ENCODE peak calls at places on chromosomes 12 and 14, in four cellular contexts. One of them, this sample, is unnamed. For H3K36me3, the result is how much of the 10 kb centered on the place peaks cover.

GRCh38 chr14:63443988-63444387 is 99.2 kb downstream of the PPP2R5E start:
- DNase-seq in CD8-positive, alpha-beta memory T cell: no peak
- DNase-seq in right lobe of liver: no peak
- DNase-seq in PC-3: no peak
- DNase-seq in this sample: no peak

GRCh38 chr14:65239143-65239672 is 136.9 kb upstream of the MAX start:
- DNase-seq in CD8-positive, alpha-beta memory T cell: no peak
- DNase-seq in right lobe of liver: no peak
- DNase-seq in PC-3: no peak
- DNase-seq in this sample: no peak

GRCh38 chr14:55867726-55868125 is 250.5 kb upstream of the PELI2 start:
- DNase-seq in CD8-positive, alpha-beta memory T cell: no peak
- DNase-seq in right lobe of liver: no peak
- DNase-seq in PC-3: peak
- DNase-seq in this sample: no peak

GRCh38 chr12:45737638-45738037 is 8.1 kb downstream of the ARID2 start:
- DNase-seq in CD8-positive, alpha-beta memory T cell: no peak
- DNase-seq in right lobe of liver: no peak
- DNase-seq in PC-3: no peak
- DNase-seq in this sample: no peak

GRCh38 chr14:51844482-51844881 is 15.9 kb upstream of the GNG2 start:
- DNase-seq in CD8-positive, alpha-beta memory T cell: no peak
- DNase-seq in right lobe of liver: no peak
- DNase-seq in PC-3: no peak
- DNase-seq in this sample: no peak

GRCh38 chr12:42094277-42094676 is 50.4 kb downstream of the GXYLT1 start:
- DNase-seq in CD8-positive, alpha-beta memory T cell: peak
- DNase-seq in right lobe of liver: no peak
- DNase-seq in PC-3: peak
- DNase-seq in this sample: no peak

GRCh38 chr14:34781242-34781641 is 66.8 kb upstream of the CFL2 start:
- DNase-seq in CD8-positive, alpha-beta memory T cell: no peak
- DNase-seq in right lobe of liver: no peak
- DNase-seq in PC-3: peak
- DNase-seq in this sample: no peak

GRCh38 chr12:39959467-39959866 is 146.4 kb downstream of the SLC2A13 start:
- DNase-seq in CD8-positive, alpha-beta memory T cell: no peak
- DNase-seq in right lobe of liver: no peak
- DNase-seq in PC-3: no peak
- DNase-seq in this sample: no peak

GRCh38 chr12:114976361-114976760 is 292.4 kb upstream of the TBX3 start:
- DNase-seq in CD8-positive, alpha-beta memory T cell: no peak
- DNase-seq in right lobe of liver: no peak
- DNase-seq in PC-3: peak
- DNase-seq in this sample: no peak

GRCh38 chr14:91341331-91342242 is 76.0 kb downstream of the CCDC88C start:
- DNase-seq in CD8-positive, alpha-beta memory T cell: no peak
- DNase-seq in right lobe of liver: no peak
- DNase-seq in PC-3: no peak
- DNase-seq in this sample: no peak

GRCh38 chr14:97813556-97813955 is 1016.4 kb downstream of the VRK1 start:
- DNase-seq in CD8-positive, alpha-beta memory T cell: no peak
- DNase-seq in right lobe of liver: no peak
- DNase-seq in PC-3: no peak
- DNase-seq in this sample: no peak

GRCh38 chr12:39912211-39912980 is 193.5 kb downstream of the SLC2A13 start:
- DNase-seq in CD8-positive, alpha-beta memory T cell: no peak
- DNase-seq in right lobe of liver: peak
- DNase-seq in PC-3: peak
- DNase-seq in this sample: no peak

GRCh38 chr12:82357845-82358199 is 365 bp downstream of the CCDC59 start:
- DNase-seq in CD8-positive, alpha-beta memory T cell: no peak
- DNase-seq in right lobe of liver: no peak
- DNase-seq in PC-3: peak
- DNase-seq in this sample: peak

GRCh38 chr12:116222358-116222757 is 55.1 kb downstream of the MED13L start:
- DNase-seq in CD8-positive, alpha-beta memory T cell: no peak
- DNase-seq in right lobe of liver: peak
- DNase-seq in PC-3: peak
- DNase-seq in this sample: peak

GRCh38 chr12:110536834-110537604 is 34.9 kb downstream of the RAD9B start:
- DNase-seq in CD8-positive, alpha-beta memory T cell: no peak
- DNase-seq in right lobe of liver: no peak
- DNase-seq in PC-3: no peak
- DNase-seq in this sample: no peak
- H3K36me3 ChIP-seq in CD8-positive, alpha-beta memory T cell: under half
- H3K36me3 ChIP-seq in right lobe of liver: under half
- H3K36me3 ChIP-seq in PC-3: under half
- H3K36me3 ChIP-seq in this sample: under half

GRCh38 chr12:128803788-128804187 is 20.0 kb downstream of the SLC15A4 start:
- DNase-seq in CD8-positive, alpha-beta memory T cell: no peak
- DNase-seq in right lobe of liver: no peak
- DNase-seq in PC-3: no peak
- DNase-seq in this sample: no peak

GRCh38 chr12:128801879-128802391 is 21.8 kb downstream of the SLC15A4 start:
- DNase-seq in CD8-positive, alpha-beta memory T cell: no peak
- DNase-seq in right lobe of liver: no peak
- DNase-seq in PC-3: peak
- DNase-seq in this sample: no peak

GRCh38 chr12:128804762-128805161 is 19.0 kb downstream of the SLC15A4 start:
- DNase-seq in CD8-positive, alpha-beta memory T cell: no peak
- DNase-seq in right lobe of liver: no peak
- DNase-seq in PC-3: no peak
- DNase-seq in this sample: no peak

GRCh38 chr12:128800606-128801005 is 23.2 kb downstream of the SLC15A4 start:
- DNase-seq in CD8-positive, alpha-beta memory T cell: no peak
- DNase-seq in right lobe of liver: no peak
- DNase-seq in PC-3: peak
- DNase-seq in this sample: no peak

GRCh38 chr12:128802756-128803155 is 21.0 kb downstream of the SLC15A4 start:
- DNase-seq in CD8-positive, alpha-beta memory T cell: no peak
- DNase-seq in right lobe of liver: no peak
- DNase-seq in PC-3: no peak
- DNase-seq in this sample: no peak
- H3K36me3 ChIP-seq in CD8-positive, alpha-beta memory T cell: under half
- H3K36me3 ChIP-seq in right lobe of liver: under half
- H3K36me3 ChIP-seq in PC-3: half or more
- H3K36me3 ChIP-seq in this sample: under half

DNA sequence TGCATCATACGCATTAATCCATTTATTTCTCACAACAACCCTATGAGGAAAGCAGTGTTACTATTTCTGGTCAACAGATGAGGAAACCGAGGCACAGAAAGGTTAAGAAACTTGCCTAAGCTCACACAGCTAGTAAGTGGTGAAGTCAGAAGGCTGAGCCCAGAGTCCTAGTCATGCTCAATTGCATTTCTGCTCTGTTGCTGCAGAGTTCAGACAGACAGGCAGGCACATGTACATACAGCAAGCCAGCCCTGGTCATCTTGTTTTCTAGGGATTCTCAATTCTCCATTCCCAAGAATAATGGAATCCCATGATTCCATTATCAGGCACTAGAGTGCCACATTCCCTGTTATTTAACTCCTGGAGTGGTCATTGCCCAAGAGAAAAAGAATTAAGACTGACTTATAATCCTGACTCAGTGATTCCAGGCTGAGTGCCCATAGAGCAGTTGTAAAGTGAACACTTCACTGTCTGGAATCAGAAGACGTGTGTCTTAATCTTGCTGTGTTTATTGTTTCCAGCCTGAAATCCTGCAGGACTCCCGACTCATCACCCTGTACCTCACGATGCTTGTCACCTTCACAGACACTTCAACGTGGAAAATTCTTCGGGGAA is 10.7 kb downstream of the UBE3B start:
- DNase-seq in CD8-positive, alpha-beta memory T cell: no peak
- DNase-seq in right lobe of liver: no peak
- DNase-seq in PC-3: no peak
- DNase-seq in this sample: no peak
- H3K36me3 ChIP-seq in CD8-positive, alpha-beta memory T cell: half or more
- H3K36me3 ChIP-seq in right lobe of liver: half or more
- H3K36me3 ChIP-seq in PC-3: half or more
- H3K36me3 ChIP-seq in this sample: half or more

GRCh38 chr12:96094201-96094600 is 58.8 kb upstream of the LTA4H start:
- DNase-seq in CD8-positive, alpha-beta memory T cell: no peak
- DNase-seq in right lobe of liver: no peak
- DNase-seq in PC-3: peak
- DNase-seq in this sample: peak

GRCh38 chr12:96093543-96094196 is 58.3 kb upstream of the LTA4H start:
- DNase-seq in CD8-positive, alpha-beta memory T cell: no peak
- DNase-seq in right lobe of liver: no peak
- DNase-seq in PC-3: peak
- DNase-seq in this sample: no peak

DNA sequence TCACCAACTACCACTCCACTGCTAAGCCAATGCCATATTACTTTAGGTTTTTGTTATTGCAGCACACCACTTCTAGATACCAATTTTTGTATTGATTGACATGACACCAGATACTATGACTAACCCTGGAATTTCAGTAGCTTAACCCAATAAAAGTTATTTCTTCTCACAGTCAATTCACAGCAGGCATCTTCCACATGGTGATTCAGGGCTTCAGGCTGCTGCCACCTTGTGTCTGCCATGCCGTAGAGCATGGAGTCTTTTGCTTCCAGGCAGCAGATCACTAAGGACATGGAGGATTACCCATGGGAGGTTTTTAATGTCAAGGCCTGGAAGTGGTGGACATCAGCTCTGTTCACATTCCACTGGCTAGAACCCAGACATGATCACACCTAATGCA is 56.4 kb upstream of the LTA4H start:
- DNase-seq in CD8-positive, alpha-beta memory T cell: no peak
- DNase-seq in right lobe of liver: no peak
- DNase-seq in PC-3: peak
- DNase-seq in this sample: no peak
- H3K36me3 ChIP-seq in CD8-positive, alpha-beta memory T cell: under half
- H3K36me3 ChIP-seq in right lobe of liver: under half
- H3K36me3 ChIP-seq in PC-3: under half
- H3K36me3 ChIP-seq in this sample: under half

GRCh38 chr14:70947739-70948138 is 40.5 kb downstream of the PCNX1 start:
- DNase-seq in CD8-positive, alpha-beta memory T cell: no peak
- DNase-seq in right lobe of liver: no peak
- DNase-seq in PC-3: peak
- DNase-seq in this sample: no peak
- H3K36me3 ChIP-seq in CD8-positive, alpha-beta memory T cell: under half
- H3K36me3 ChIP-seq in right lobe of liver: under half
- H3K36me3 ChIP-seq in PC-3: half or more
- H3K36me3 ChIP-seq in this sample: under half